ENCODE peak calls at places on chromosomes 1 and 21, in ten cellular contexts. B is activated CD4-positive, alpha-beta T cell treated with anti-CD3 and anti-CD28 coated beads, Interleukin-2, amount 50 U/mL, for 24 hours; V is posterior vena cava; O is aorta; R is stimulated activated CD4-positive, alpha-beta T cell treated with anti-CD3 and anti-CD28 coated beads, TNF-alpha, amount 100 ng/mL, for 4 hours; C is cardiac muscle cell; J is activated CD4-positive, CD25-positive, alpha-beta regulatory T cell; D is T1000; U is AG04450; Q is hypothalamus. F is an unnamed sample.
A peak's percentile ranks its signal among the peaks of the same experiment; 100 is the strongest.

GRCh38 chr1:31823780-31824179 is 8.0 kb upstream of the SPOCD1 start:
- DNase-seq in J (no peak), D (no peak), U (no peak), B (no peak), R (no peak), Q (no peak), V (no peak), C (no peak), O (no peak), F (no peak)

GRCh38 chr1:31757989-31758388 is 6.2 kb downstream of the ADGRB2 start:
- DNase-seq in R (no peak), O (no peak), V (no peak), Q (no peak), U (no peak), C (no peak), J (no peak), B (no peak), D (no peak), F (no peak)

GRCh38 chr21:41745971-41746743 is 20.7 kb downstream of the RIPK4 start:
- DNase-seq in R (no peak), D (no peak), J (no peak), V (no peak), C (no peak), O (peak; percentile 43), B (no peak), U (no peak), Q (no peak), F (peak; percentile 63)

GRCh38 chr21:30083120-30083945 is 83.3 kb downstream of the CLDN17 start:
- DNase-seq in C (no peak), D (no peak), J (no peak), R (no peak), Q (no peak), O (no peak), U (no peak), B (no peak), V (no peak), F (no peak)

GRCh38 chr1:51878307-51878615 is 266 bp downstream of the NRDC start:
- DNase-seq in B (no peak), C (no peak), J (no peak), U (no peak), R (no peak), O (no peak), V (no peak), D (no peak), Q (no peak), F (no peak)

GRCh38 chr1:21066365-21067012 is 110.2 kb downstream of the EIF4G3 start:
- DNase-seq in V (no peak), B (no peak), Q (no peak), U (no peak), R (no peak), J (no peak), D (no peak), C (no peak), O (no peak), F (no peak)

GRCh38 chr1:180192172-180192571 is 37.5 kb downstream of the QSOX1 start:
- DNase-seq in C (no peak), J (no peak), Q (no peak), O (no peak), D (no peak), U (no peak), V (no peak), R (no peak), B (no peak), F (no peak)

GRCh38 chr1:2097386-2098300 is 47.4 kb downstream of the PRKCZ start:
- DNase-seq in D (no peak), Q (no peak), U (no peak), V (no peak), B (no peak), J (no peak), O (no peak), R (no peak), C (no peak), F (peak; percentile 7)

GRCh38 chr1:169546087-169546995 is 39.9 kb downstream of the F5 start:
- DNase-seq in B (peak; percentile 55), D (peak; percentile 21), V (no peak), R (peak; percentile 32), U (peak; percentile 45), J (no peak), C (peak; percentile 82), Q (no peak), O (no peak), F (no peak)

GRCh38 chr1:115012006-115012405 is 17.6 kb upstream of the TSHB start:
- DNase-seq in B (no peak), D (no peak), R (no peak), C (no peak), J (no peak), O (no peak), U (no peak), Q (no peak), V (peak; percentile 43), F (no peak)

GRCh38 chr1:245771521-245772281 is 616.9 kb downstream of the KIF26B start:
- DNase-seq in D (peak; percentile 34), U (peak; percentile 82), R (no peak), J (no peak), B (no peak), O (no peak), Q (no peak), V (no peak), C (peak; percentile 82), F (no peak)

GRCh38 chr1:10943991-10944730 is 68.3 kb upstream of the TARDBP start:
- DNase-seq in Q (no peak), U (no peak), R (no peak), B (no peak), V (no peak), C (no peak), J (no peak), O (peak; percentile 47), D (no peak), F (no peak)

GRCh38 chr1:206463137-206463536 is 7.1 kb upstream of the IKBKE start:
- DNase-seq in V (no peak), R (no peak), Q (no peak), J (no peak), O (no peak), U (no peak), C (no peak), B (no peak), D (no peak), F (no peak)

GRCh38 chr1:8284167-8284566 is 33.7 kb upstream of the SLC45A1 start:
- DNase-seq in R (no peak), O (no peak), C (no peak), Q (no peak), V (no peak), J (no peak), U (no peak), B (no peak), D (no peak), F (no peak)

GRCh38 chr1:9671377-9672140 is 20.0 kb downstream of the PIK3CD start:
- DNase-seq in B (no peak), C (no peak), O (no peak), J (no peak), R (no peak), U (peak; percentile 68), V (no peak), D (peak; percentile 25), Q (no peak), F (no peak)